ENCODE peak calls at places on chromosomes 6 and 20, in nine cellular contexts. One of them, this sample, is unnamed.

GRCh38 chr20:9166153-9166780 is 97.4 kb downstream of the PLCB4 start:
- DNase-seq in ovary: no peak
- DNase-seq in GF-D8: no peak
- DNase-seq in CD14-positive monocyte: no peak
- DNase-seq in aorta: no peak
- DNase-seq in RCC 7860: no peak
- DNase-seq in choroid plexus epithelial cell: no peak
- DNase-seq in HepG2: no peak
- DNase-seq in fibroblast of lung: peak
- DNase-seq in this sample: no peak

GRCh38 chr20:61253264-61253639 is 1.2 kb downstream of the CDH4 start:
- DNase-seq in ovary: no peak
- DNase-seq in GF-D8: no peak
- DNase-seq in CD14-positive monocyte: no peak
- DNase-seq in aorta: no peak
- DNase-seq in RCC 7860: no peak
- DNase-seq in choroid plexus epithelial cell: peak
- DNase-seq in HepG2: no peak
- DNase-seq in fibroblast of lung: peak
- DNase-seq in this sample: peak

GRCh38 chr20:8940311-8940710 is 128.6 kb upstream of the PLCB4 start:
- DNase-seq in ovary: no peak
- DNase-seq in GF-D8: no peak
- DNase-seq in CD14-positive monocyte: no peak
- DNase-seq in aorta: no peak
- DNase-seq in RCC 7860: peak
- DNase-seq in choroid plexus epithelial cell: peak
- DNase-seq in HepG2: no peak
- DNase-seq in fibroblast of lung: peak
- DNase-seq in this sample: peak

GRCh38 chr6:159595173-159595572 is 97.9 kb downstream of the SOD2 start:
- DNase-seq in ovary: no peak
- DNase-seq in GF-D8: no peak
- DNase-seq in CD14-positive monocyte: no peak
- DNase-seq in aorta: peak
- DNase-seq in RCC 7860: peak
- DNase-seq in choroid plexus epithelial cell: peak
- DNase-seq in HepG2: no peak
- DNase-seq in fibroblast of lung: peak
- DNase-seq in this sample: peak

GRCh38 chr6:157755032-157755751 is 67.9 kb upstream of the SNX9 start:
- DNase-seq in ovary: no peak
- DNase-seq in GF-D8: no peak
- DNase-seq in CD14-positive monocyte: no peak
- DNase-seq in aorta: no peak
- DNase-seq in RCC 7860: no peak
- DNase-seq in choroid plexus epithelial cell: peak
- DNase-seq in HepG2: no peak
- DNase-seq in fibroblast of lung: peak
- DNase-seq in this sample: peak

GRCh38 chr20:23659989-23660837 is 22.5 kb upstream of the CST3 start:
- DNase-seq in ovary: no peak
- DNase-seq in GF-D8: no peak
- DNase-seq in CD14-positive monocyte: no peak
- DNase-seq in aorta: no peak
- DNase-seq in RCC 7860: no peak
- DNase-seq in choroid plexus epithelial cell: peak
- DNase-seq in HepG2: peak
- DNase-seq in fibroblast of lung: no peak
- DNase-seq in this sample: no peak

GRCh38 chr20:34016736-34017135 is 23.0 kb downstream of the RALY start:
- DNase-seq in ovary: no peak
- DNase-seq in GF-D8: no peak
- DNase-seq in CD14-positive monocyte: no peak
- DNase-seq in aorta: no peak
- DNase-seq in RCC 7860: no peak
- DNase-seq in choroid plexus epithelial cell: no peak
- DNase-seq in HepG2: no peak
- DNase-seq in fibroblast of lung: no peak
- DNase-seq in this sample: no peak

GRCh38 chr6:46948699-46949098 is 27.0 kb upstream of the ADGRF5 start:
- DNase-seq in ovary: no peak
- DNase-seq in GF-D8: no peak
- DNase-seq in CD14-positive monocyte: no peak
- DNase-seq in aorta: no peak
- DNase-seq in RCC 7860: no peak
- DNase-seq in choroid plexus epithelial cell: no peak
- DNase-seq in HepG2: no peak
- DNase-seq in fibroblast of lung: peak
- DNase-seq in this sample: no peak

GRCh38 chr6:24306038-24306437 is 51.8 kb downstream of the DCDC2 start:
- DNase-seq in ovary: no peak
- DNase-seq in GF-D8: no peak
- DNase-seq in CD14-positive monocyte: no peak
- DNase-seq in aorta: no peak
- DNase-seq in RCC 7860: no peak
- DNase-seq in choroid plexus epithelial cell: no peak
- DNase-seq in HepG2: no peak
- DNase-seq in fibroblast of lung: no peak
- DNase-seq in this sample: no peak

GRCh38 chr20:62797671-62798532 is 1.6 kb downstream of the MRGBP start:
- DNase-seq in ovary: peak
- DNase-seq in GF-D8: no peak
- DNase-seq in CD14-positive monocyte: no peak
- DNase-seq in aorta: no peak
- DNase-seq in RCC 7860: no peak
- DNase-seq in choroid plexus epithelial cell: no peak
- DNase-seq in HepG2: no peak
- DNase-seq in fibroblast of lung: no peak
- DNase-seq in this sample: no peak

GRCh38 chr6:138493413-138493812 is 5.9 kb downstream of the NHSL1 start:
- DNase-seq in ovary: no peak
- DNase-seq in GF-D8: no peak
- DNase-seq in CD14-positive monocyte: no peak
- DNase-seq in aorta: no peak
- DNase-seq in RCC 7860: no peak
- DNase-seq in choroid plexus epithelial cell: peak
- DNase-seq in HepG2: no peak
- DNase-seq in fibroblast of lung: peak
- DNase-seq in this sample: peak

GRCh38 chr6:153503810-153504209 is 372.7 kb upstream of the RGS17 start:
- DNase-seq in ovary: no peak
- DNase-seq in GF-D8: no peak
- DNase-seq in CD14-positive monocyte: no peak
- DNase-seq in aorta: no peak
- DNase-seq in RCC 7860: no peak
- DNase-seq in choroid plexus epithelial cell: peak
- DNase-seq in HepG2: peak
- DNase-seq in fibroblast of lung: no peak
- DNase-seq in this sample: no peak

GRCh38 chr20:48912065-48912464 is 9.4 kb upstream of the ARFGEF2 start:
- DNase-seq in ovary: no peak
- DNase-seq in GF-D8: no peak
- DNase-seq in CD14-positive monocyte: peak
- DNase-seq in aorta: no peak
- DNase-seq in RCC 7860: no peak
- DNase-seq in choroid plexus epithelial cell: no peak
- DNase-seq in HepG2: no peak
- DNase-seq in fibroblast of lung: no peak
- DNase-seq in this sample: no peak

This sample was measured in astrocyte of the hippocampus.